ENCODE peak calls at places on chromosomes 16 and 17, in ten cellular contexts. One of them, this sample, is unnamed.

GRCh38 chr17:37643829-37644228 is 583 bp upstream of the DDX52 start:
- DNase-seq in HL-60: no peak
- DNase-seq in DMS 273 treated with DMSO at 0.1 percent for 48 hours: no peak
- DNase-seq in NCI-H345: no peak
- DNase-seq in heart left ventricle: no peak
- DNase-seq in fibroblast of pulmonary artery: peak
- DNase-seq in GM10248: no peak
- DNase-seq in RCC 7860: no peak
- DNase-seq in Calu3: no peak
- DNase-seq in effector memory CD4-positive, alpha-beta T cell: no peak
- DNase-seq in this sample: peak

GRCh38 chr17:604719-605118 is 109.9 kb downstream of the VPS53 start:
- DNase-seq in HL-60: no peak
- DNase-seq in DMS 273 treated with DMSO at 0.1 percent for 48 hours: no peak
- DNase-seq in NCI-H345: no peak
- DNase-seq in heart left ventricle: no peak
- DNase-seq in fibroblast of pulmonary artery: peak
- DNase-seq in GM10248: no peak
- DNase-seq in RCC 7860: no peak
- DNase-seq in Calu3: no peak
- DNase-seq in effector memory CD4-positive, alpha-beta T cell: no peak
- DNase-seq in this sample: no peak

GRCh38 chr17:5893741-5894140 is 176.4 kb upstream of the WSCD1 start:
- DNase-seq in HL-60: no peak
- DNase-seq in DMS 273 treated with DMSO at 0.1 percent for 48 hours: no peak
- DNase-seq in NCI-H345: no peak
- DNase-seq in heart left ventricle: no peak
- DNase-seq in fibroblast of pulmonary artery: no peak
- DNase-seq in GM10248: no peak
- DNase-seq in RCC 7860: no peak
- DNase-seq in Calu3: no peak
- DNase-seq in effector memory CD4-positive, alpha-beta T cell: no peak
- DNase-seq in this sample: no peak

GRCh38 chr17:69967910-69968411 is 107.1 kb upstream of the KCNJ16 start:
- DNase-seq in HL-60: no peak
- DNase-seq in DMS 273 treated with DMSO at 0.1 percent for 48 hours: no peak
- DNase-seq in NCI-H345: no peak
- DNase-seq in heart left ventricle: no peak
- DNase-seq in fibroblast of pulmonary artery: peak
- DNase-seq in GM10248: no peak
- DNase-seq in RCC 7860: peak
- DNase-seq in Calu3: no peak
- DNase-seq in effector memory CD4-positive, alpha-beta T cell: no peak
- DNase-seq in this sample: peak

GRCh38 chr16:68234188-68235104 is 1.5 kb downstream of the ESRP2 start:
- DNase-seq in HL-60: no peak
- DNase-seq in DMS 273 treated with DMSO at 0.1 percent for 48 hours: no peak
- DNase-seq in NCI-H345: peak
- DNase-seq in heart left ventricle: no peak
- DNase-seq in fibroblast of pulmonary artery: no peak
- DNase-seq in GM10248: no peak
- DNase-seq in RCC 7860: peak
- DNase-seq in Calu3: peak
- DNase-seq in effector memory CD4-positive, alpha-beta T cell: no peak
- DNase-seq in this sample: no peak

GRCh38 chr16:14302031-14302398 is 230.9 kb downstream of the MRTFB start:
- DNase-seq in HL-60: no peak
- DNase-seq in DMS 273 treated with DMSO at 0.1 percent for 48 hours: no peak
- DNase-seq in NCI-H345: peak
- DNase-seq in heart left ventricle: peak
- DNase-seq in fibroblast of pulmonary artery: peak
- DNase-seq in GM10248: peak
- DNase-seq in RCC 7860: peak
- DNase-seq in Calu3: peak
- DNase-seq in effector memory CD4-positive, alpha-beta T cell: no peak
- DNase-seq in this sample: peak

GRCh38 chr17:71633391-71633849 is 487.4 kb upstream of the SOX9 start:
- DNase-seq in HL-60: no peak
- DNase-seq in DMS 273 treated with DMSO at 0.1 percent for 48 hours: no peak
- DNase-seq in NCI-H345: no peak
- DNase-seq in heart left ventricle: no peak
- DNase-seq in fibroblast of pulmonary artery: peak
- DNase-seq in GM10248: no peak
- DNase-seq in RCC 7860: peak
- DNase-seq in Calu3: peak
- DNase-seq in effector memory CD4-positive, alpha-beta T cell: no peak
- DNase-seq in this sample: peak

GRCh38 chr17:28041844-28042656 is 427 bp upstream of the NLK start:
- DNase-seq in HL-60: peak
- DNase-seq in DMS 273 treated with DMSO at 0.1 percent for 48 hours: no peak
- DNase-seq in NCI-H345: no peak
- DNase-seq in heart left ventricle: no peak
- DNase-seq in fibroblast of pulmonary artery: no peak
- DNase-seq in GM10248: no peak
- DNase-seq in RCC 7860: no peak
- DNase-seq in Calu3: no peak
- DNase-seq in effector memory CD4-positive, alpha-beta T cell: no peak
- DNase-seq in this sample: peak

GRCh38 chr17:72665841-72666518 is 426.5 kb downstream of the SLC39A11 start:
- DNase-seq in HL-60: no peak
- DNase-seq in DMS 273 treated with DMSO at 0.1 percent for 48 hours: no peak
- DNase-seq in NCI-H345: peak
- DNase-seq in heart left ventricle: no peak
- DNase-seq in fibroblast of pulmonary artery: no peak
- DNase-seq in GM10248: no peak
- DNase-seq in RCC 7860: no peak
- DNase-seq in Calu3: no peak
- DNase-seq in effector memory CD4-positive, alpha-beta T cell: no peak
- DNase-seq in this sample: no peak

GRCh38 chr16:972316-973002 is 1.7 kb upstream of the LMF1 start:
- DNase-seq in HL-60: no peak
- DNase-seq in DMS 273 treated with DMSO at 0.1 percent for 48 hours: no peak
- DNase-seq in NCI-H345: no peak
- DNase-seq in heart left ventricle: no peak
- DNase-seq in fibroblast of pulmonary artery: no peak
- DNase-seq in GM10248: no peak
- DNase-seq in RCC 7860: no peak
- DNase-seq in Calu3: peak
- DNase-seq in effector memory CD4-positive, alpha-beta T cell: no peak
- DNase-seq in this sample: no peak

GRCh38 chr16:72467157-72467759 is 295.3 kb upstream of the PMFBP1 start:
- DNase-seq in HL-60: peak
- DNase-seq in DMS 273 treated with DMSO at 0.1 percent for 48 hours: peak
- DNase-seq in NCI-H345: peak
- DNase-seq in heart left ventricle: no peak
- DNase-seq in fibroblast of pulmonary artery: peak
- DNase-seq in GM10248: peak
- DNase-seq in RCC 7860: peak
- DNase-seq in Calu3: peak
- DNase-seq in effector memory CD4-positive, alpha-beta T cell: no peak
- DNase-seq in this sample: peak

GRCh38 chr17:6755731-6756184 is at the start of gene XAF1:
- DNase-seq in HL-60: peak
- DNase-seq in DMS 273 treated with DMSO at 0.1 percent for 48 hours: no peak
- DNase-seq in NCI-H345: no peak
- DNase-seq in heart left ventricle: peak
- DNase-seq in fibroblast of pulmonary artery: peak
- DNase-seq in GM10248: peak
- DNase-seq in RCC 7860: no peak
- DNase-seq in Calu3: peak
- DNase-seq in effector memory CD4-positive, alpha-beta T cell: peak
- DNase-seq in this sample: no peak

GRCh38 chr16:57775661-57776469 is 26.4 kb downstream of the KIFC3 start:
- DNase-seq in HL-60: no peak
- DNase-seq in DMS 273 treated with DMSO at 0.1 percent for 48 hours: no peak
- DNase-seq in NCI-H345: peak
- DNase-seq in heart left ventricle: peak
- DNase-seq in fibroblast of pulmonary artery: no peak
- DNase-seq in GM10248: no peak
- DNase-seq in RCC 7860: no peak
- DNase-seq in Calu3: no peak
- DNase-seq in effector memory CD4-positive, alpha-beta T cell: no peak
- DNase-seq in this sample: no peak

GRCh38 chr17:6894206-6894528 is 62.6 kb upstream of the TEKT1 start:
- DNase-seq in HL-60: no peak
- DNase-seq in DMS 273 treated with DMSO at 0.1 percent for 48 hours: no peak
- DNase-seq in NCI-H345: no peak
- DNase-seq in heart left ventricle: no peak
- DNase-seq in fibroblast of pulmonary artery: peak
- DNase-seq in GM10248: peak
- DNase-seq in RCC 7860: no peak
- DNase-seq in Calu3: peak
- DNase-seq in effector memory CD4-positive, alpha-beta T cell: no peak
- DNase-seq in this sample: no peak

This sample was measured in A172.